ENCODE peak calls at places on chromosomes 3 and 15, in nine cellular contexts. N, P, M, Y, R, I, G, S and X are unnamed samples. For H3K9me3, the result is how much of the 10 kb centered on the place peaks cover.

GRCh38 chr3:187401861-187402260 is 33.7 kb downstream of the RTP4 start:
- DNase-seq in N (no peak), P (no peak), M (no peak), Y (no peak), R (no peak), I (no peak), G (no peak), S (no peak), X (no peak)

GRCh38 chr3:188950006-188950405 is 221.8 kb upstream of the TPRG1 start:
- DNase-seq in N (no peak), P (peak), M (no peak), Y (no peak), R (no peak), I (no peak), G (no peak), S (no peak), X (no peak)

GRCh38 chr15:89845305-89845893 is 30.7 kb upstream of the ANPEP start:
- DNase-seq in N (no peak), P (peak), M (no peak), Y (no peak), R (peak), I (no peak), G (no peak), S (no peak), X (no peak)

GRCh38 chr15:59885832-59886231 is 118.3 kb upstream of the FOXB1 start:
- DNase-seq in N (no peak), P (no peak), M (no peak), Y (no peak), R (no peak), I (peak), G (no peak), S (no peak), X (peak)

GRCh38 chr3:56917740-56918568 is 116.2 kb upstream of the ARHGEF3 start:
- DNase-seq in N (no peak), P (no peak), M (peak), Y (no peak), R (no peak), I (no peak), G (no peak), S (no peak), X (no peak)

GRCh38 chr3:171222995-171223394 is 196.5 kb upstream of the SLC2A2 start:
- DNase-seq in N (no peak), P (no peak), M (no peak), Y (no peak), R (no peak), I (no peak), G (no peak), S (no peak), X (no peak)

GRCh38 chr3:17192995-17193394 is 308.2 kb downstream of the PLCL2 start:
- DNase-seq in N (no peak), P (no peak), M (no peak), Y (no peak), R (no peak), I (no peak), G (no peak), S (no peak), X (no peak)

GRCh38 chr15:85443593-85444328 is 63.4 kb downstream of the AKAP13 start:
- DNase-seq in N (no peak), P (peak), M (no peak), Y (no peak), R (peak), I (peak), G (no peak), S (no peak), X (no peak)

GRCh38 chr3:43996379-43997301 is 245.0 kb upstream of the TOPAZ1 start:
- DNase-seq in N (no peak), P (peak), M (peak), Y (no peak), R (peak), I (peak), G (no peak), S (no peak), X (peak)

GRCh38 chr3:60953406-60953805 is 297.8 kb downstream of the FHIT start:
- DNase-seq in N (no peak), P (peak), M (no peak), Y (no peak), R (no peak), I (no peak), G (no peak), S (no peak), X (no peak)

GRCh38 chr3:125403789-125404188 is 28.7 kb upstream of the ZNF148 start:
- DNase-seq in N (no peak), P (no peak), M (no peak), Y (no peak), R (no peak), I (no peak), G (no peak), S (no peak), X (no peak)

GRCh38 chr3:108076564-108076963 is 14.3 kb downstream of the CD47 start:
- DNase-seq in N (no peak), P (no peak), M (no peak), Y (no peak), R (no peak), I (no peak), G (no peak), S (no peak), X (no peak)

GRCh38 chr15:59456114-59456513 is 18.1 kb downstream of the FAM81A start:
- DNase-seq in N (no peak), P (no peak), M (no peak), Y (no peak), R (no peak), I (no peak), G (no peak), S (no peak), X (no peak)

GRCh38 chr3:49903451-49904424 is at the start of gene MST1R:
- DNase-seq in N (peak), P (peak), M (peak), Y (peak), R (peak), I (peak), G (peak), S (peak), X (no peak)

GRCh38 chr15:27095809-27096580 is 125.0 kb downstream of the GABRG3 start:
- DNase-seq in N (no peak), P (peak), M (no peak), Y (no peak), R (no peak), I (no peak), G (no peak), S (no peak), X (peak)

GRCh38 chr3:42214064-42214463 is 51.9 kb downstream of the CCK start:
- DNase-seq in N (no peak), P (no peak), M (no peak), Y (no peak), R (no peak), I (no peak), G (no peak), S (no peak), X (no peak)

GRCh38 chr15:67370206-67370954 is 115.8 kb downstream of the IQCH start:
- DNase-seq in N (no peak), P (no peak), M (no peak), Y (no peak), R (no peak), I (no peak), G (no peak), S (no peak), X (no peak)

GRCh38 chr15:70569139-70569717 is 194.1 kb downstream of the UACA start:
- DNase-seq in N (no peak), P (peak), M (no peak), Y (no peak), R (peak), I (peak), G (no peak), S (no peak), X (no peak)

GRCh38 chr15:78811825-78812183 is 540 bp upstream of the ADAMTS7 start:
- DNase-seq in N (no peak), P (no peak), M (no peak), Y (no peak), R (no peak), I (no peak), G (peak), S (no peak), X (no peak)

GRCh38 chr15:41161736-41162135 is 45.7 kb upstream of the INO80 start:
- DNase-seq in N (no peak), P (no peak), M (no peak), Y (no peak), R (no peak), I (no peak), G (no peak), S (no peak), X (no peak)

DNA sequence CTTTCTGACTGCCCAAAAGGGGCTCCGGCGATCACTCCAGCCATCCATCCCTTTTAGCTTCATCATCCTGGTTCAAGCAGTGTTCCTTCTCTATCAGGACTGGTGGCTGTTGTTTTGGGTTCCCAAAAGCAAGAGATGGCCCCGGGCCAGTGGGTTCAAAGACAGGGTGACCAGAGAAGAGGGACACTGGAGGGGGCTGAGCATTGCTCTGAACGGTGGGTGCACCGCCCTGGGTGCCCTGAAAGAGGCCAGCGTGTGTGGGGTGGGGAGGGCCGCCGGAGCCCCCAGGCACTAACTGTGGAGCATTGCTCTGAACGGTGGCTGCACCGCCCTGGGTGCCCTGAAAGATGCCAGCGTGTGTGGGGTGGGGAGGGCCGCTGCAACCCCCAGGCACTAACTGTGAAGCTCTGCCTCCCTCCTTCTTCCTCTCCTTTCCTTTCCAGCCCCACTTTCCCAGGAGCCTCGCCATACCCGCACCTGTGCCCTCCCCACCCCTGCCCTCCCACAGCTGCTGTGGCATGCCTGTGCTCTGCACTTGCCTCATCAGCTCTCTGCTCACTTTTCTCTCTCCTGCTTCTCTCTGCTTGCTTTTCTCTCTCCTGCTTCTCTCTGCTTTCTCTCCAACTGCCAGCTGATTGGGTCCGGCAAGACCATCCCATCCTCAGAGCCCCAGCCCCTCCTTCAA is 37.4 kb upstream of the OR4F6 start:
- DNase-seq in N (no peak), P (no peak), M (no peak), Y (no peak), R (no peak), I (no peak), G (no peak), S (no peak), X (no peak)
- TF ChIP-seq CTCF in N (no peak), P (no peak), M (no peak), Y (no peak), R (no peak), I (no peak), G (no peak), S (no peak), X (no peak)

DNA sequence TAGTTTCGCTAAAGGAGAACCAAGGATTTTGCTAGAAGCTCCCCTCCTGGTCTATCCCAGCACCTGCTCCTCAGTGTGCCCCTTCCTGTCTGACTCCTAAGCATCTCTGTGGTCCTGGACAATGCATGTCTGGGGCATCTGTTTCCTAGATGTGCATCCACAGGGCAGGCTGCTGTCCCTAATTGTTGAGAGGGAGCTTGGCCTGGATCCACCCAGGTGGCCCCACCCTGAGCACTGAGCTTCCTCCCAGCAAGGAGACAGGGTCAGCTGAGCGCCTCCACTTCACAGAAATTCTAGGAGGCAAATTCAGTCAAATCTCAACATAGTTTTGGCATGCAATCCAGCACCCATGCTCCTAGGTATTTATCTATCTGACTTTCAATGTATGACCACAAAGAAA is 102.4 kb upstream of the GOLGA6L6 start:
- DNase-seq in N (no peak), P (no peak), M (no peak), Y (no peak), R (no peak), I (no peak), G (no peak), S (no peak), X (no peak)
- H3K9me3 ChIP-seq in N (under half), P (under half), M (under half), Y (under half), R (under half), I (under half), G (under half), S (under half), X (under half)

DNA sequence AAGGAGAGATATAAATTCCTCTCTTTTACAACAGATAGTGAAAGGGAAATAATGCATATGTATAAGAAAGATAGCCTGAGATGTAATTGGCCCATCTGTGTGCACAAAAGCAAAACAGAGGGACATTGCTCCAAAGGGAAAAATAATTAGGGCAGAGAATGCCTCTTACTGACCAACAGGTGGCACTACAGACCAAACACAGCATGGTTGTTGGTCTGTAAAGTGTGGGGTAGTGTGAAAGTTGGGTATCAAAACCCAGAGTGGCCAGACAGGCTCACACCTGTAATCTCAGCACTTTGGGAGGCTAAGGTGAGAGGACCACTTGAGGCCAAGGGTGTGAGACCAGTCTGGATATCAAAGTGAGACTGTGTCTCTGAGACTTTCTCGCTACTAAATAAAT is 4.5 kb upstream of the TLNRD1 start:
- DNase-seq in N (no peak), P (peak), M (no peak), Y (no peak), R (peak), I (no peak), G (no peak), S (no peak), X (no peak)
- TF ChIP-seq CTCF in N (peak), P (peak), M (no peak), Y (peak), R (peak), I (peak), G (peak), S (peak), X (peak)

DNA sequence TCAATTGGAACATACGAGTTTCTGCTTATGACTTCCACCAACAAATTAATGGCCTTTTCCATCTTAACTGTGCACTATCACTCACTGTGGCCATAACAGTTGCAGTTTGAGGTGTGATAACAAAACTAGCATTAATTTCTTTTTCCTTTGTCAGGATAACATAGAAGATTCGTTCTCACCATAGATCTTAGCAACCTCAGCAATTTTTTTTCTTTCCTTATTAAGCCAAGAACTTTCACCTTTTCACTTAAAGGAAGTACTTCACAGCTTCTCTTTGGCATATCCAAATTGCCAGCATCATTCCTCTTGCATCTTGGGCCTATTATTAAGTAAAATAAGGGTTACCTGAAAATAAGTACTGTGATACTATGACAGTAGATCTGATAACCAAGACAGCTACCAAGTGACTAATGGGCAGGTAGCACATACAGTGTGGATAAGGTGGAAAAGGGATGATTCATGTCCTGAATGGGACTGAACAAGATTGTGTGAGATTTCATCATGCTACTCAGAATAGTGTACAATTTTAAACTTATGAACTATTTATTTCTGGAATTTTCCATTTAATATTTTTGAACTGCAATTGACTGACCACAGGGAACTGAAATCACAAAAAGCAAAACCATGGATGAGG is 46.6 kb downstream of the CEP70 start:
- DNase-seq in N (no peak), P (no peak), M (no peak), Y (no peak), R (no peak), I (no peak), G (no peak), S (no peak), X (no peak)
- H3K9me3 ChIP-seq in N (under half), P (under half), M (under half), Y (under half), R (under half), I (under half), G (under half), S (under half), X (under half)

GRCh38 chr3:134039161-134039862 is 9.6 kb upstream of the SLCO2A1 start:
- DNase-seq in N (no peak), P (no peak), M (no peak), Y (no peak), R (no peak), I (peak), G (no peak), S (no peak), X (no peak)
- TF ChIP-seq CTCF in N (no peak), P (peak), M (no peak), Y (no peak), R (no peak), I (peak), G (peak), S (no peak), X (peak)

GRCh38 chr15:25417604-25418003 is 21.2 kb downstream of the UBE3A start:
- DNase-seq in N (no peak), P (no peak), M (no peak), Y (no peak), R (no peak), I (no peak), G (no peak), S (no peak), X (no peak)
- H3K9me3 ChIP-seq in N (under half), P (under half), M (under half), Y (under half), R (under half), I (under half), G (under half), S (under half), X (under half)

GRCh38 chr15:90931737-90932659 is at the start of gene HDDC3:
- DNase-seq in N (peak), P (peak), M (peak), Y (peak), R (peak), I (peak), G (peak), S (peak), X (peak)

GRCh38 chr15:90933310-90933709 is 961 bp upstream of the HDDC3 start:
- DNase-seq in N (no peak), P (no peak), M (no peak), Y (no peak), R (no peak), I (no peak), G (no peak), S (no peak), X (no peak)

GRCh38 chr15:90934256-90934948 is 683 bp upstream of the UNC45A start:
- DNase-seq in N (peak), P (peak), M (peak), Y (peak), R (peak), I (peak), G (peak), S (peak), X (peak)

GRCh38 chr15:90930861-90931629 is 1.3 kb downstream of the HDDC3 start:
- DNase-seq in N (no peak), P (no peak), M (no peak), Y (no peak), R (no peak), I (no peak), G (no peak), S (no peak), X (no peak)

GRCh38 chr15:90932660-90932991 is 277 bp upstream of the HDDC3 start:
- DNase-seq in N (no peak), P (no peak), M (no peak), Y (no peak), R (no peak), I (no peak), G (no peak), S (no peak), X (no peak)
- TF ChIP-seq CTCF in N (peak), P (no peak), M (no peak), Y (no peak), R (peak), I (no peak), G (no peak), S (peak), X (no peak)

GRCh38 chr15:99582508-99582960 is 16.8 kb downstream of the MEF2A start:
- DNase-seq in N (no peak), P (no peak), M (no peak), Y (no peak), R (no peak), I (no peak), G (no peak), S (no peak), X (no peak)
- H3K9me3 ChIP-seq in N (under half), P (under half), M (under half), Y (under half), R (under half), I (under half), G (under half), S (under half), X (under half)